ENCODE peak calls at places on chromosomes 7 and 10, in seven cellular contexts. One of them, this sample, is unnamed.

GRCh38 chr7:44279731-44280505 is 45.5 kb downstream of the CAMK2B start:
- DNase-seq in CD8-positive, alpha-beta T cell: no peak
- DNase-seq in A549: no peak
- DNase-seq in psoas muscle: peak; percentile 3
- DNase-seq in left lung: peak; percentile 16
- DNase-seq in cardiac muscle cell: no peak
- DNase-seq in body of pancreas: peak; percentile 3
- DNase-seq in this sample: peak; percentile 31

GRCh38 chr7:46485481-46486065 is 564.5 kb upstream of the IGFBP3 start:
- DNase-seq in body of pancreas: no peak
- DNase-seq in cardiac muscle cell: no peak
- DNase-seq in CD8-positive, alpha-beta T cell: no peak
- DNase-seq in A549: peak; percentile 8
- DNase-seq in left lung: no peak
- DNase-seq in psoas muscle: no peak
- DNase-seq in this sample: no peak

GRCh38 chr7:138875794-138876193 is 77.8 kb upstream of the ATP6V0A4 start:
- DNase-seq in cardiac muscle cell: no peak
- DNase-seq in CD8-positive, alpha-beta T cell: peak; percentile 21
- DNase-seq in left lung: no peak
- DNase-seq in psoas muscle: no peak
- DNase-seq in A549: no peak
- DNase-seq in body of pancreas: no peak
- DNase-seq in this sample: no peak

GRCh38 chr7:94449151-94449725 is 54.5 kb downstream of the COL1A2 start:
- DNase-seq in left lung: no peak
- DNase-seq in psoas muscle: no peak
- DNase-seq in CD8-positive, alpha-beta T cell: no peak
- DNase-seq in A549: peak; percentile 28
- DNase-seq in body of pancreas: no peak
- DNase-seq in cardiac muscle cell: peak; percentile 59
- DNase-seq in this sample: no peak

GRCh38 chr7:116552616-116553015 is 27.8 kb downstream of the CAV1 start:
- DNase-seq in A549: no peak
- DNase-seq in cardiac muscle cell: no peak
- DNase-seq in psoas muscle: no peak
- DNase-seq in body of pancreas: no peak
- DNase-seq in CD8-positive, alpha-beta T cell: no peak
- DNase-seq in left lung: no peak
- DNase-seq in this sample: no peak

GRCh38 chr10:72889391-72889831 is 4.1 kb upstream of the OIT3 start:
- DNase-seq in A549: no peak
- DNase-seq in body of pancreas: no peak
- DNase-seq in psoas muscle: no peak
- DNase-seq in left lung: no peak
- DNase-seq in cardiac muscle cell: no peak
- DNase-seq in CD8-positive, alpha-beta T cell: no peak
- DNase-seq in this sample: no peak

GRCh38 chr10:129642427-129642826 is 175.4 kb downstream of the MGMT start:
- DNase-seq in left lung: no peak
- DNase-seq in body of pancreas: no peak
- DNase-seq in A549: no peak
- DNase-seq in cardiac muscle cell: no peak
- DNase-seq in CD8-positive, alpha-beta T cell: no peak
- DNase-seq in psoas muscle: no peak
- DNase-seq in this sample: no peak

GRCh38 chr7:158252081-158252836 is 335.4 kb downstream of the PTPRN2 start:
- DNase-seq in CD8-positive, alpha-beta T cell: no peak
- DNase-seq in body of pancreas: no peak
- DNase-seq in cardiac muscle cell: no peak
- DNase-seq in left lung: no peak
- DNase-seq in A549: no peak
- DNase-seq in psoas muscle: no peak
- DNase-seq in this sample: no peak

GRCh38 chr10:127880557-127880956 is 12.2 kb downstream of the CLRN3 start:
- DNase-seq in cardiac muscle cell: no peak
- DNase-seq in CD8-positive, alpha-beta T cell: no peak
- DNase-seq in left lung: peak; percentile 47
- DNase-seq in A549: no peak
- DNase-seq in psoas muscle: no peak
- DNase-seq in body of pancreas: no peak
- DNase-seq in this sample: no peak

GRCh38 chr10:75497997-75498797 is 66.8 kb downstream of the LRMDA start:
- DNase-seq in cardiac muscle cell: no peak
- DNase-seq in body of pancreas: no peak
- DNase-seq in psoas muscle: peak; percentile 37
- DNase-seq in left lung: no peak
- DNase-seq in A549: no peak
- DNase-seq in CD8-positive, alpha-beta T cell: no peak
- DNase-seq in this sample: no peak

GRCh38 chr7:12066004-12066403 is 145.1 kb upstream of the TMEM106B start:
- DNase-seq in psoas muscle: no peak
- DNase-seq in cardiac muscle cell: no peak
- DNase-seq in CD8-positive, alpha-beta T cell: no peak
- DNase-seq in A549: no peak
- DNase-seq in body of pancreas: no peak
- DNase-seq in left lung: no peak
- DNase-seq in this sample: no peak

GRCh38 chr10:23338155-23338828 is 6.3 kb downstream of the C10orf67 start:
- DNase-seq in psoas muscle: no peak
- DNase-seq in CD8-positive, alpha-beta T cell: no peak
- DNase-seq in body of pancreas: peak; percentile 67
- DNase-seq in left lung: no peak
- DNase-seq in cardiac muscle cell: no peak
- DNase-seq in A549: no peak
- DNase-seq in this sample: no peak

GRCh38 chr10:86579883-86580548 is 58.4 kb upstream of the WAPL start:
- DNase-seq in cardiac muscle cell: no peak
- DNase-seq in body of pancreas: no peak
- DNase-seq in A549: no peak
- DNase-seq in left lung: no peak
- DNase-seq in CD8-positive, alpha-beta T cell: no peak
- DNase-seq in psoas muscle: no peak
- DNase-seq in this sample: no peak

GRCh38 chr7:36127075-36127740 is 25.8 kb upstream of the EEPD1 start:
- DNase-seq in left lung: no peak
- DNase-seq in A549: no peak
- DNase-seq in cardiac muscle cell: no peak
- DNase-seq in body of pancreas: no peak
- DNase-seq in CD8-positive, alpha-beta T cell: no peak
- DNase-seq in psoas muscle: no peak
- DNase-seq in this sample: no peak

GRCh38 chr7:36130236-36130945 is 22.7 kb upstream of the EEPD1 start:
- DNase-seq in CD8-positive, alpha-beta T cell: no peak
- DNase-seq in cardiac muscle cell: no peak
- DNase-seq in body of pancreas: no peak
- DNase-seq in A549: no peak
- DNase-seq in left lung: no peak
- DNase-seq in psoas muscle: no peak
- DNase-seq in this sample: no peak

GRCh38 chr7:36129048-36129534 is 24.0 kb upstream of the EEPD1 start:
- DNase-seq in CD8-positive, alpha-beta T cell: no peak
- DNase-seq in left lung: no peak
- DNase-seq in cardiac muscle cell: no peak
- DNase-seq in body of pancreas: peak; percentile 75
- DNase-seq in psoas muscle: peak; percentile 45
- DNase-seq in A549: peak; percentile 66
- DNase-seq in this sample: no peak

GRCh38 chr7:36131026-36131425 is 22.0 kb upstream of the EEPD1 start:
- DNase-seq in body of pancreas: no peak
- DNase-seq in CD8-positive, alpha-beta T cell: no peak
- DNase-seq in psoas muscle: no peak
- DNase-seq in A549: no peak
- DNase-seq in left lung: no peak
- DNase-seq in cardiac muscle cell: no peak
- DNase-seq in this sample: no peak

DNA sequence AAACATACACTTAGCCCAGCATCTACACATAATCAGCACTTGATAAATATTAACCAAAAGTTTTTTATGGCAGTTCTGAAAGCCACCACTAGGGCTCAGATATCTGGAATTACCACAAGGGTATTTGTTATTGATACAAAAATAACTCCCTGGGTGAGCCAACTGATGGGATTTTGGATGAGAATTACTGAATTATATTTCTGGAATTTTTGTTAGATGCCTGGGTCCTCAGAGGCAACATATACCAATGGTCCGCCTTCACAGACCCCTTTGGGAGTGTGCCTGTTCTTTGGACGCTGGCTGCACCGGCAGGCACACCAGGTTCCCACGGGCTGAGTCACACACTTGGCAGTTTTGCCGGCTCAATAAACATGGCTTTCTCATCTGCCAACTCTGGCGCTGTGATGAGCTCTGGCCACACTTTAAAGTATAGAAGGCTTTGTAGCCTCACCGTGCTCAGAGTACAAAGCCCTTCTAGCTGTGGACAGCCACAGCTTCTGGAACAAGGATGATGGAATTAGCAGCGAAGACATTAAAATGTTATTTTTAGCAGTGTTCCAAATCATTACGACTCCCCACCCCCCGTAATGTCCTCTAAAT is 24.5 kb upstream of the EEPD1 start:
- DNase-seq in A549: peak; percentile 77
- DNase-seq in left lung: peak; percentile 52
- DNase-seq in CD8-positive, alpha-beta T cell: no peak
- DNase-seq in cardiac muscle cell: no peak
- DNase-seq in psoas muscle: peak; percentile 86
- DNase-seq in body of pancreas: peak; percentile 96
- DNase-seq in this sample: peak; percentile 57
- H3K4me1 ChIP-seq in A549: peaks cover 31% of the 10 kb centered on the region
- H3K4me1 ChIP-seq in left lung: peaks cover 10% of the 10 kb centered on the region
- H3K4me1 ChIP-seq in CD8-positive, alpha-beta T cell: no peaks in the 10 kb centered on the region
- H3K4me1 ChIP-seq in cardiac muscle cell: peaks cover 5% of the 10 kb centered on the region
- H3K4me1 ChIP-seq in psoas muscle: peaks cover 51% of the 10 kb centered on the region
- H3K4me1 ChIP-seq in body of pancreas: peaks cover 39% of the 10 kb centered on the region
- H3K4me1 ChIP-seq in this sample: peaks cover 17% of the 10 kb centered on the region

DNA sequence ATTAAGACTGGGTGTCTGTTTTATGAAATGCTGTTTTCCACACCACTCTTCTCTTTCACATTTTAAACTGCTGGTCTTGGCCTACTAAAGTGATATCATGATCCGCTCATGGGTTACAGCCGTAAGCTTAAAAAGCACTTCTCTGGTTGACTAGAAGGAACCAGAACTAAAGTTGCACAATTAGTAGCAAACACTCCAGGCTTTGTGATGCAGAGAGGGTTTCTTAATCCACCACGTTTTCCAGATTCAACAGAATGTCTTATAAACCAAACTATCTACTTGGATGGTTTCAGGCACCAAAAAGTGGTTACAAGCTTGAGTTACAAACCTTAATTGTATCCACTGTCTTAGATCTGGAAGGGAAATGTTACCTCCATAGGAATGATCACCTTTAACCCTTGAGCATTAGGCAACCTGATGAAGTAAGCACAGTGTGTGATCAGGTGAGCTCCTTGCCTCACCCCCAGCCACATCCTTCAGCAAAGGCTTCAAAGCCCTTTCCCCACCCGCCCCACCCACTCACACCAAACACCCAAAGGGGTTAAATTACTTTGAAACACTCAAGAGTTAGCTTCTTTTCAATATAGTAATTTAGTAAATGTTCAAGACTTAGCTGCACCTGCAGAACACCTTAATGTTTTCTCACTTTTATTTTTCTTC is 3.5 kb downstream of the ELMO1 start:
- DNase-seq in psoas muscle: no peak
- DNase-seq in A549: no peak
- DNase-seq in cardiac muscle cell: no peak
- DNase-seq in body of pancreas: no peak
- DNase-seq in left lung: no peak
- DNase-seq in CD8-positive, alpha-beta T cell: no peak
- DNase-seq in this sample: no peak
- H3K27ac ChIP-seq in psoas muscle: no peak overlapping the region
- H3K27ac ChIP-seq in A549: no peak overlapping the region
- H3K27ac ChIP-seq in cardiac muscle cell: no peak overlapping the region
- H3K27ac ChIP-seq in body of pancreas: no peak overlapping the region
- H3K27ac ChIP-seq in left lung: peak overlapping the region; percentile 97
- H3K27ac ChIP-seq in CD8-positive, alpha-beta T cell: no peak overlapping the region
- H3K27ac ChIP-seq in this sample: peak overlapping the region; percentile 82

GRCh38 chr7:1557006-1557405 is 1.0 kb upstream of the TMEM184A start:
- DNase-seq in A549: no peak
- DNase-seq in left lung: no peak
- DNase-seq in psoas muscle: no peak
- DNase-seq in body of pancreas: no peak
- DNase-seq in CD8-positive, alpha-beta T cell: no peak
- DNase-seq in cardiac muscle cell: no peak
- DNase-seq in this sample: no peak
- H3K4me1 ChIP-seq in A549: peaks cover 46% of the 10 kb centered on the region
- H3K4me1 ChIP-seq in left lung: peaks cover 9% of the 10 kb centered on the region
- H3K4me1 ChIP-seq in psoas muscle: peaks cover 13% of the 10 kb centered on the region
- H3K4me1 ChIP-seq in body of pancreas: peaks cover 50% of the 10 kb centered on the region
- H3K4me1 ChIP-seq in CD8-positive, alpha-beta T cell: peaks cover 6% of the 10 kb centered on the region
- H3K4me1 ChIP-seq in cardiac muscle cell: peaks cover 14% of the 10 kb centered on the region
- H3K4me1 ChIP-seq in this sample: peaks cover 15% of the 10 kb centered on the region

GRCh38 chr7:100678291-100678984 is 4.9 kb downstream of the GNB2 start:
- DNase-seq in CD8-positive, alpha-beta T cell: no peak
- DNase-seq in left lung: no peak
- DNase-seq in psoas muscle: no peak
- DNase-seq in cardiac muscle cell: no peak
- DNase-seq in body of pancreas: no peak
- DNase-seq in A549: no peak
- DNase-seq in this sample: no peak
- H3K27ac ChIP-seq in CD8-positive, alpha-beta T cell: no peak overlapping the region
- H3K27ac ChIP-seq in left lung: peak overlapping the region; percentile 50
- H3K27ac ChIP-seq in psoas muscle: no peak overlapping the region
- H3K27ac ChIP-seq in cardiac muscle cell: peak overlapping the region; percentile 68
- H3K27ac ChIP-seq in body of pancreas: no peak overlapping the region
- H3K27ac ChIP-seq in A549: no peak overlapping the region
- H3K27ac ChIP-seq in this sample: no peak overlapping the region

DNA sequence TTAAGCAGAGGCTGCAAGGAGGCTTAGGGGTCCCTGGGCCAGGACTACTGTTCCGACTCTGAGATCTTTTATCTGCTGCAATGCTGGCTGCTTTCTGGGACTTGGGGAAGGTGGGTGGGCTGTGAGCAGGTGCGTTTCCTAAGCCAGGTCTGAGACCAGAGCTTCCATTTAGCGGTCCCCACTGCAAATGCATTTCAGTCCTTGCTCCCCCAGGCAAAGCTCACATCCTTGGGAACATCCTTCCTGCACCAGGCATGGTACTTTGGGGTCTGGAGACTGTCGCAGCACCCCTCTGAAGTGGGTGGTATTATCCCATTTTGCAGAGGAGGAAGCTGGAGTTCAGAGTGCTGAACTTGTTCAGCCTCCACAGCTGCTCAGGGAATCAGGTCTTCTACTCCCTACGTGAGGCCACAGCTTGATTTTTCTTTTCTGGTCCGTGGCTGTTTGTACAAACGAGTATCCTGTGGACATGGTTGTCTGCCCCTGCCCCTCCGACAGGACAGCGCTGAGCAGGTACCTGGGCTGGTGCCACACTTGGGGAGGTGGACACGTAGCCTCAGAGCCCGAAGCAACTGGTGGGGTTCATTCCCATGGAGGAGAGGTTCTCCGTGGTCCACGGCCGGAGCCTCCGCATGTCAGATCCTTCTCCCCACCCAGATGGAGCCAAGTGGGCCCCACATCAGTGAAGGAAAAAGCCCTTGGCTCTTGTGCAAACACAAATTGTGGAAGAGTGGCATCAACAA is 20.0 kb downstream of the ZMIZ1 start:
- DNase-seq in psoas muscle: no peak
- DNase-seq in body of pancreas: no peak
- DNase-seq in cardiac muscle cell: no peak
- DNase-seq in A549: no peak
- DNase-seq in left lung: no peak
- DNase-seq in CD8-positive, alpha-beta T cell: no peak
- DNase-seq in this sample: no peak
- H3K4me1 ChIP-seq in psoas muscle: peaks cover 71% of the 10 kb centered on the region
- H3K4me1 ChIP-seq in body of pancreas: peaks cover 81% of the 10 kb centered on the region
- H3K4me1 ChIP-seq in cardiac muscle cell: peaks cover 31% of the 10 kb centered on the region
- H3K4me1 ChIP-seq in A549: peaks cover 99% of the 10 kb centered on the region
- H3K4me1 ChIP-seq in left lung: peaks cover 96% of the 10 kb centered on the region
- H3K4me1 ChIP-seq in CD8-positive, alpha-beta T cell: peaks cover 8% of the 10 kb centered on the region
- H3K4me1 ChIP-seq in this sample: peaks cover 97% of the 10 kb centered on the region

GRCh38 chr7:121301441-121302213 is 27.2 kb upstream of the WNT16 start:
- DNase-seq in A549: no peak
- DNase-seq in psoas muscle: no peak
- DNase-seq in left lung: no peak
- DNase-seq in CD8-positive, alpha-beta T cell: no peak
- DNase-seq in body of pancreas: no peak
- DNase-seq in cardiac muscle cell: no peak
- DNase-seq in this sample: no peak
- H3K27ac ChIP-seq in A549: no peak overlapping the region
- H3K27ac ChIP-seq in psoas muscle: no peak overlapping the region
- H3K27ac ChIP-seq in left lung: no peak overlapping the region
- H3K27ac ChIP-seq in CD8-positive, alpha-beta T cell: no peak overlapping the region
- H3K27ac ChIP-seq in body of pancreas: no peak overlapping the region
- H3K27ac ChIP-seq in cardiac muscle cell: no peak overlapping the region
- H3K27ac ChIP-seq in this sample: no peak overlapping the region

This sample was measured in lower lobe of right lung.